ENCODE peak calls at places on chromosomes 6 and 20, in six cellular contexts. W is A549, U is tibial artery, H is A673, O is cardiac fibroblast, R is IMR-90. A is an unnamed sample.

GRCh38 chr6:4613381-4613780 is 162.8 kb upstream of the CDYL start:
- DNase-seq in W (no peak), U (no peak), H (no peak), O (no peak), R (no peak), A (no peak)

GRCh38 chr20:62911701-62912280 is 14.5 kb downstream of the DIDO1 start:
- DNase-seq in W (no peak), U (peak; percentile 32), H (no peak), O (no peak), R (no peak), A (no peak)

GRCh38 chr6:13813621-13814175 is 659 bp downstream of the MCUR1 start:
- DNase-seq in W (peak; percentile 48), U (peak; percentile 85), H (peak; percentile 88), O (peak; percentile 61), R (peak; percentile 50), A (peak; percentile 62)

GRCh38 chr6:38396209-38396608 is 243.5 kb downstream of the BTBD9 start:
- DNase-seq in W (no peak), U (no peak), H (no peak), O (no peak), R (no peak), A (no peak)

GRCh38 chr20:63458170-63459069 is 14.0 kb downstream of the KCNQ2 start:
- DNase-seq in W (no peak), U (no peak), H (no peak), O (no peak), R (no peak), A (no peak)

GRCh38 chr6:33731751-33732282 is 14.9 kb downstream of the IP6K3 start:
- DNase-seq in W (no peak), U (no peak), H (no peak), O (no peak), R (no peak), A (no peak)

GRCh38 chr20:19867074-19867473 is 109.0 kb downstream of the RIN2 start:
- DNase-seq in W (no peak), U (no peak), H (no peak), O (peak; percentile 88), R (peak; percentile 89), A (peak; percentile 59)

GRCh38 chr6:83824831-83825230 is 28.3 kb upstream of the RIPPLY2 start:
- DNase-seq in W (no peak), U (no peak), H (no peak), O (no peak), R (no peak), A (no peak)

GRCh38 chr20:21505810-21506530 is 7.9 kb downstream of the NKX2-2 start:
- DNase-seq in W (peak; percentile 80), U (no peak), H (peak; percentile 86), O (peak; percentile 55), R (peak; percentile 20), A (peak; percentile 49)

GRCh38 chr6:150659046-150659763 is 59.5 kb downstream of the PLEKHG1 start:
- DNase-seq in W (no peak), U (no peak), H (no peak), O (no peak), R (no peak), A (no peak)

GRCh38 chr6:129966125-129966524 is 52.3 kb upstream of the L3MBTL3 start:
- DNase-seq in W (no peak), U (no peak), H (no peak), O (no peak), R (peak; percentile 55), A (no peak)

GRCh38 chr6:137248702-137249101 is 29.5 kb upstream of the IFNGR1 start:
- DNase-seq in W (no peak), U (no peak), H (no peak), O (no peak), R (no peak), A (no peak)

GRCh38 chr20:45308078-45308778 is at the start of gene MATN4:
- DNase-seq in W (no peak), U (no peak), H (no peak), O (no peak), R (no peak), A (no peak)

GRCh38 chr6:54060286-54060685 is 51.0 kb upstream of the MLIP start:
- DNase-seq in W (no peak), U (no peak), H (peak; percentile 84), O (peak; percentile 62), R (peak; percentile 53), A (peak; percentile 92)

DNA sequence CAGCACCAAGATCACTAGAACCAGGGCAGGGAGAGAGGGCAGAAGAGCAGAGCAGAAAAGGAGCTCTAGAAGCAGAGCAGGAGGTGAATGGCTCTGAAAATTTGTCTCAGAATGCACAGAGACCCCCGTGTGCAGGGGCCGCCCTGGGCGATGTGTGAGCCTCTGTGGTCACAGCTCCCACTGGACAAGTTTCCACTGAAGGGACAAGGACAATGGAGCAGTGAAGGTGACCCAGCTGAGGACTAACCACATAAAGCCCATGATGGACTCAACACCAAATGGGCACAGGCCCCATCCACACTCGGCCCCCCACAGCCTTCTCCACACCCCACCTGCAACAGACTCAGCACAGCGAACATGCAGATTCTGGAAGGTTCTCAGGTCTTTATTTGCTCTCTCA is 3.5 kb downstream of the HLA-B start:
- DNase-seq in W (no peak), U (no peak), H (no peak), O (no peak), R (no peak), A (no peak)
- H3K4me3 ChIP-seq in W (no peak overlapping the region), U (no peak overlapping the region), H (no peak overlapping the region), O (no peak overlapping the region), R (no peak overlapping the region), A (no peak overlapping the region)

GRCh38 chr6:7424967-7425807 is 35.6 kb downstream of the RIOK1 start:
- DNase-seq in W (peak; percentile 29), U (no peak), H (peak; percentile 48), O (peak; percentile 80), R (peak; percentile 41), A (peak; percentile 69)
- TF ChIP-seq CTCF in W (peak; percentile 42), U (no peak), H (peak; percentile 61), O (peak; percentile 61), R (peak; percentile 54), A (peak; percentile 66)

GRCh38 chr6:125746731-125747588 is 2.5 kb upstream of the HEY2 start:
- DNase-seq in W (no peak), U (peak; percentile 91), H (no peak), O (peak; percentile 76), R (peak; percentile 39), A (peak; percentile 63)
- H3K4me3 ChIP-seq in W (peak overlapping the region; percentile 76), U (peak overlapping the region; percentile 95), H (no peak overlapping the region), O (peak overlapping the region; percentile 46), R (peak overlapping the region; percentile 37), A (peak overlapping the region; percentile 57)

GRCh38 chr6:68226460-68226859 is 408.6 kb upstream of the ADGRB3 start:
- DNase-seq in W (no peak), U (no peak), H (peak; percentile 64), O (peak; percentile 32), R (no peak), A (peak; percentile 41)
- TF ChIP-seq CTCF in W (no peak), U (no peak), H (peak; percentile 74), O (peak; percentile 27), R (no peak), A (peak; percentile 49)

GRCh38 chr6:100461920-100462295 is 2.8 kb downstream of the SIM1 start:
- DNase-seq in W (no peak), U (no peak), H (no peak), O (peak; percentile 28), R (no peak), A (no peak)
- H3K4me3 ChIP-seq in W (peak overlapping the region; percentile 52), U (no peak overlapping the region), H (peak overlapping the region; percentile 49), O (no peak overlapping the region), R (no peak overlapping the region), A (no peak overlapping the region)

GRCh38 chr6:132246632-132247270 is 154.5 kb downstream of the MOXD1 start:
- DNase-seq in W (no peak), U (no peak), H (no peak), O (no peak), R (no peak), A (no peak)
- TF ChIP-seq CTCF in W (no peak), U (no peak), H (no peak), O (no peak), R (no peak), A (no peak)

GRCh38 chr6:16836186-16836981 is 75.1 kb upstream of the ATXN1 start:
- DNase-seq in W (no peak), U (no peak), H (no peak), O (peak; percentile 9), R (peak; percentile 26), A (no peak)
- H3K4me3 ChIP-seq in W (no peak overlapping the region), U (peak overlapping the region; percentile 37), H (no peak overlapping the region), O (no peak overlapping the region), R (peak overlapping the region; percentile 35), A (no peak overlapping the region)

DNA sequence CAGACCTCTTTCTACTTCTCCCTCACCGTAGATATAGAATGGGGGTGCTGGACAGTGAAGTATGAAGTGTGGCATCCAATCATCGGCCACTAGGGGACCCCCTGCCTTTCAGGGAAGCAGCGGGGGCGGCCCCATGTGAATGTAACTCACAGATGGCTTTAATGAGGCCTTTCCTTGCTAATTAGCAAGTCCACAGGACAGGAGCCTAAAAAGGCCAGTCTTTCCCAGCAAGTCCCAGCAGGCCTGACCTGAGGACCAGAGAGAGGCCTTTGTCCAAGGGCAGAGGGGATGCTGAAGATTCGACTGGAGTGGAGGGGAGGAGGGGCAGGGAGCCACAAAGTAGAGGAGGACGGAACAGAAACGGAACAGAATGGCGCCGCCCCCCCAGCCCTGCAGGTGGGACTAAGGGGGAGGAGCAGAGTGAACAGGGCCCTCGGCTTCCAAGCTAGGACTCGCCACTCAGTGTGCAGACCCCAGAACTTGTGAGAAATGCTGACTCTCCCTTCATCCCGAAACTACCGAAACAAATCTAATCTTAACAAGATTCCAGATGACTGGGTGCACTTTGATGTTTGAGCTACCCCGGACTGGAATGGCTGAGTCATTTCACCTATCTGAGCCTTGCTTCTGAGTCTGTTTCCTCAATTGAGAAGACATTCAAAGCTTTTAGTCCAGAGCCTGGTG is 5.8 kb downstream of the C6orf132 start:
- DNase-seq in W (peak; percentile 58), U (no peak), H (peak; percentile 64), O (peak; percentile 72), R (peak; percentile 85), A (peak; percentile 55)
- TF ChIP-seq CTCF in W (peak; percentile 28), U (no peak), H (peak; percentile 53), O (peak; percentile 22), R (peak; percentile 33), A (peak; percentile 13)